ENCODE peak calls at places on chromosomes 12 and 14, in nine cellular contexts. D, Y, P, S, O, E, N, L and W are unnamed samples.

GRCh38 chr14:104112113-104112505 is 26.3 kb upstream of the KIF26A start:
- DNase-seq in S (no peak), L (peak), O (no peak), P (no peak), D (no peak), E (no peak), N (no peak), Y (no peak), W (no peak)

GRCh38 chr14:84074626-84075025 is 1455.3 kb upstream of the FLRT2 start:
- DNase-seq in P (no peak), E (no peak), S (no peak), Y (no peak), O (no peak), D (no peak), N (no peak), L (no peak), W (no peak)

GRCh38 chr14:29926228-29926627 is 1.4 kb downstream of the PRKD1 start:
- DNase-seq in Y (no peak), D (no peak), S (no peak), E (no peak), O (no peak), N (no peak), P (no peak), L (no peak), W (no peak)

GRCh38 chr12:123045678-123046077 is 65.2 kb downstream of the ARL6IP4 start:
- DNase-seq in S (no peak), N (no peak), Y (no peak), L (no peak), P (no peak), E (no peak), D (no peak), O (no peak), W (no peak)

GRCh38 chr14:91252901-91253794 is 8.6 kb upstream of the GPR68 start:
- DNase-seq in O (no peak), P (no peak), Y (no peak), L (no peak), S (no peak), N (no peak), D (no peak), E (no peak), W (no peak)

GRCh38 chr12:132702640-132703039 is 8.0 kb upstream of the PGAM5 start:
- DNase-seq in P (no peak), O (no peak), D (no peak), E (no peak), L (no peak), Y (no peak), S (no peak), N (no peak), W (no peak)

GRCh38 chr12:19778822-19779221 is 339.5 kb downstream of the AEBP2 start:
- DNase-seq in Y (no peak), P (no peak), N (no peak), E (no peak), L (no peak), D (no peak), O (no peak), S (no peak), W (no peak)

GRCh38 chr14:70955543-70956480 is 48.6 kb downstream of the PCNX1 start:
- DNase-seq in L (no peak), N (no peak), S (no peak), D (no peak), P (peak), O (no peak), Y (peak), E (no peak), W (no peak)

GRCh38 chr12:48997719-48998496 is 1.3 kb downstream of the DDN start:
- DNase-seq in D (no peak), L (no peak), Y (no peak), E (no peak), P (no peak), N (no peak), S (no peak), O (no peak), W (no peak)

GRCh38 chr12:78208106-78208505 is 377.4 kb downstream of the NAV3 start:
- DNase-seq in O (no peak), L (no peak), Y (no peak), E (no peak), D (no peak), S (no peak), N (no peak), P (no peak), W (no peak)

GRCh38 chr14:73059326-73059725 is 992 bp downstream of the RBM25 start:
- DNase-seq in S (no peak), E (no peak), P (no peak), N (no peak), O (no peak), D (no peak), Y (no peak), L (no peak), W (no peak)

GRCh38 chr14:95273041-95273978 is 46.4 kb downstream of the CLMN start:
- DNase-seq in S (no peak), E (no peak), Y (no peak), O (no peak), D (no peak), L (peak), N (no peak), P (no peak), W (no peak)

GRCh38 chr12:12357697-12358476 is 1.0 kb downstream of the BORCS5 start:
- DNase-seq in E (no peak), P (no peak), Y (peak), N (no peak), S (peak), O (no peak), D (no peak), L (no peak), W (no peak)

GRCh38 chr12:96078281-96078761 is 42.9 kb upstream of the LTA4H start:
- DNase-seq in D (no peak), P (no peak), L (no peak), O (no peak), Y (no peak), E (no peak), S (no peak), N (no peak), W (no peak)

GRCh38 chr14:51704465-51705050 is 52.8 kb downstream of the FRMD6 start:
- DNase-seq in N (no peak), D (no peak), Y (no peak), O (no peak), P (no peak), S (no peak), L (no peak), E (no peak), W (no peak)

GRCh38 chr14:69091695-69092094 is 61.2 kb downstream of the DCAF5 start:
- DNase-seq in N (no peak), S (no peak), E (no peak), Y (no peak), L (no peak), D (no peak), P (no peak), O (no peak), W (no peak)

GRCh38 chr14:35335388-35336092 is 43.4 kb downstream of the PSMA6 start:
- DNase-seq in L (peak), D (no peak), P (no peak), O (no peak), Y (no peak), N (peak), E (no peak), S (no peak), W (no peak)

GRCh38 chr14:61557262-61557661 is 138.1 kb upstream of the HIF1A start:
- DNase-seq in D (no peak), P (no peak), Y (no peak), L (no peak), N (no peak), O (no peak), S (no peak), E (no peak), W (no peak)

GRCh38 chr14:50040401-50040775 is 76.0 kb downstream of the VCPKMT start:
- DNase-seq in Y (peak), P (no peak), O (no peak), L (no peak), E (no peak), S (no peak), D (no peak), N (no peak), W (no peak)

GRCh38 chr12:52724384-52724783 is 21.1 kb upstream of the KRT77 start:
- DNase-seq in L (no peak), D (no peak), P (no peak), O (no peak), N (no peak), S (no peak), E (no peak), Y (no peak), W (no peak)